ENCODE peak calls at places on chromosomes 6 and 20, in six cellular contexts. C is CD8-positive, alpha-beta T cell; Z is neural crest cell; B is tibial artery; J is Peyer's patch; N is astrocyte of the spinal cord. D is an unnamed sample.

GRCh38 chr6:80332013-80332412 is 225.5 kb downstream of the BCKDHB start:
- DNase-seq in C (no peak), Z (no peak), B (no peak), N (no peak), J (no peak), D (no peak)

GRCh38 chr20:38800882-38801281 is 4.6 kb upstream of the PPP1R16B start:
- DNase-seq in C (no peak), N (no peak), Z (no peak), B (no peak), J (no peak), D (no peak)

GRCh38 chr6:34084591-34085280 is 61.2 kb downstream of the GRM4 start:
- DNase-seq in J (no peak), C (no peak), Z (no peak), B (no peak), N (no peak), D (no peak)

GRCh38 chr6:2730353-2730752 is 20.4 kb downstream of the MYLK4 start:
- DNase-seq in N (no peak), J (no peak), C (no peak), Z (no peak), B (no peak), D (no peak)

GRCh38 chr6:52341861-52342260 is 20.1 kb upstream of the PAQR8 start:
- DNase-seq in J (no peak), N (no peak), C (no peak), Z (no peak), B (no peak), D (no peak)

GRCh38 chr6:31736026-31736767 is at the start of gene CLIC1:
- DNase-seq in N (peak; percentile 86), Z (peak; percentile 54), C (peak; percentile 55), J (peak; percentile 88), B (peak; percentile 92), D (peak; percentile 65)

GRCh38 chr6:31068738-31069340 is 43.5 kb downstream of the C6orf15 start:
- DNase-seq in Z (peak; percentile 76), J (peak; percentile 74), C (peak; percentile 47), B (peak; percentile 80), N (peak; percentile 80), D (peak; percentile 21)

GRCh38 chr6:118784641-118785164 is 109.2 kb upstream of the ASF1A start:
- DNase-seq in C (no peak), Z (peak; percentile 39), N (no peak), J (no peak), B (no peak), D (no peak)

GRCh38 chr6:158819977-158820632 is 937 bp upstream of the EZR start:
- DNase-seq in Z (no peak), J (no peak), C (no peak), N (peak; percentile 10), B (no peak), D (no peak)

GRCh38 chr6:6834356-6835342 is 246.1 kb downstream of the LY86 start:
- DNase-seq in Z (no peak), N (no peak), B (no peak), C (no peak), J (no peak), D (no peak)

GRCh38 chr6:7008451-7008988 is 99.2 kb upstream of the RREB1 start:
- DNase-seq in C (no peak), N (no peak), J (no peak), B (no peak), Z (no peak), D (no peak)

GRCh38 chr6:11971154-11971553 is 41.0 kb upstream of the HIVEP1 start:
- DNase-seq in N (peak; percentile 80), J (no peak), Z (no peak), B (no peak), C (no peak), D (no peak)

GRCh38 chr20:24468401-24469115 is 871 bp upstream of the SYNDIG1 start:
- DNase-seq in N (no peak), B (no peak), Z (no peak), C (no peak), J (no peak), D (no peak)

GRCh38 chr20:32296412-32296811 is 19.0 kb downstream of the KIF3B start:
- DNase-seq in N (no peak), J (no peak), B (no peak), C (no peak), Z (no peak), D (no peak)

GRCh38 chr20:11287156-11287555 is 613.4 kb upstream of the JAG1 start:
- DNase-seq in Z (no peak), B (no peak), N (no peak), J (no peak), C (no peak), D (no peak)

GRCh38 chr20:8398289-8399051 is 266.4 kb downstream of the PLCB1 start:
- DNase-seq in N (no peak), Z (no peak), J (no peak), B (no peak), C (no peak), D (no peak)
- TF ChIP-seq CTCF in N (peak; percentile 16), Z (peak; percentile 34), J (no peak), B (no peak), C (no peak), D (no peak)

DNA sequence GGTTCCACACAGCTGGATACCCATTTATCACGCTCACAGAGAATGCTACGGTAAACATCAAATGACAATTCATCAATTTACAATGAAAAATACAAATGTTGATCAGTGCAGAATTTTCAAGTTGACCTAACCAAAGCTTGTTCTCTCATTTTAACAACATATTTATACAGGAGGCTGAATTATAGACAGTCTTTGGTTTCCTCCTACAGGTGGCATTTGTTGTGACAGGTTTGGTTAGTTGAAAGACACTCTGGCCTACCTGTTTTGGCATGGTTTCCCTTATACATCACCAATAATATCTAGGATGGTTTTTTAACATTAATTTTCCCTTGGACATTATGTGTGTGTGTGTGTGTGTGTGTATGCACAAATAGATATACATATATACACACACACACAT is 642.5 kb upstream of the MMS22L start:
- DNase-seq in N (no peak), Z (no peak), C (no peak), J (no peak), B (no peak), D (no peak)
- TF ChIP-seq CTCF in N (no peak), Z (peak; percentile 57), C (no peak), J (no peak), B (no peak), D (no peak)

DNA sequence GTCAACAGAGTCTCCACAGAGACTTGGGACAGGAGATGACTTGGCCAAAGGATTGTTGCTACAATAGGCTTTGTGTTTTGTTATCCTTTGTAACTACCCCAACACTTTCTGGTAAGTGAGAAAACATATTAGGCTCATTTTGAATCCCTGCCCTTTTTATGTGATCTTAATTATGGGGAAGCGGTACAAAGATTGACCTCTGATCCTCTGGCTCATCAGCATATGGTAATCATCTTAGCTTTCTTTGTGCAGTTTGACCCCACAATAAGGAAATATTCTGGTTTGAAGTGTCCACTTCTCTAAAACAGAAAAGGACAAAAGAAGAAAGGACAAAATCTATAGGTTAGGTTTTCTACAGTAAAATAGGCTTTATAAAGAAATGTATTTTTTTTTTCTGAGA is 24.0 kb upstream of the GTF3C6 start:
- DNase-seq in Z (no peak), J (no peak), N (no peak), B (no peak), C (no peak), D (no peak)
- TF ChIP-seq CTCF in Z (no peak), J (no peak), N (no peak), B (no peak), C (no peak), D (no peak)

DNA sequence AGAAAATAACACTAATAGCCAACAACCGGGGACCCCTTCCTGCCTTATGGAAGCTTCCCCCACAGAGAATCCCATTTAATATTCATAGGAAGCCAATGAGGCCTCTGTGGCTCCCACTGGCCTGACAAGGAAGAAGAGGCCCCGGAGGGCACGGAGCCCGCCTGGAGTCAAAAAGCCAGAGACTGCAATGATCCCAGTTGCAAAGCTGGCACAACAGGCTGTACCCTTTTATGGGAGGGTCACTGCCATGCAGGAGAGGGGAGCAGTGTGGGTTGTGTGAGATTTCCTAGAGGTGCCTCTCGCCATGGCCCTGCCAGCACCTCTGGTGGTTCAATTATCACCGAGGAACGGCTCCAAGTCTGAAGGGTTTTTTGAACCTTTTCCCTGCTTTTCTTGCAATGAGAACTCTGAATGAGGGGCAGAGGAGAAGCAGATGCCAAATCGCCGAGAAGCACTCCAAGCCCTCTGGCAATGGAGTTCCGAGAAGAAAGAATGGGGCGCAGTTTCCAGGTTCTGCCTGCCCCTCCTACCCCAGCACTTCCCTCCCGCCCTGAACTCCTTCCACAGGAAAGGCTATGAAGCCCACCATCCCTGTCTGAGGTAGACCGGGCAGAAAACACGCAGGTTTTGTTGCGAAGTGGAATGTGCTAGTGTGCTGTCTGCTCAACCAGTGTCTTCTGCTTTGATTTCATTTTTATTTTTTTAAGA is 96.0 kb downstream of the THBS2 start:
- DNase-seq in B (no peak), N (no peak), C (no peak), J (no peak), Z (no peak), D (no peak)
- TF ChIP-seq CTCF in B (no peak), N (no peak), C (no peak), J (no peak), Z (no peak), D (no peak)

GRCh38 chr20:52895662-52896061 is 76.5 kb upstream of the TSHZ2 start:
- DNase-seq in B (no peak), J (no peak), C (no peak), Z (no peak), N (no peak), D (no peak)
- TF ChIP-seq CTCF in B (no peak), J (no peak), C (no peak), Z (no peak), N (no peak), D (no peak)

D was measured in natural killer cell.